ENCODE peak calls at places on chromosomes 11 and 22, in seven cellular contexts. N is lower lobe of right lung, R is GM23248, M is HCT116, B is ovary, Q is tibial artery, W is adipocyte. E is an unnamed sample.

GRCh38 chr22:46069518-46070214 is 80.7 kb upstream of the PPARA start:
- DNase-seq in W (peak; percentile 57), B (peak; percentile 91), Q (peak; percentile 96), N (peak; percentile 89), M (peak; percentile 91), R (peak; percentile 92), E (peak; percentile 90)

GRCh38 chr22:46110215-46110614 is 40.1 kb upstream of the PPARA start:
- DNase-seq in R (peak; percentile 82), B (no peak), N (no peak), M (no peak), W (no peak), Q (peak; percentile 84), E (peak; percentile 70)

GRCh38 chr11:75986966-75987365 is 172.0 kb downstream of the UVRAG start:
- DNase-seq in B (no peak), W (no peak), R (no peak), Q (no peak), N (no peak), M (no peak), E (no peak)

GRCh38 chr11:109303342-109303741 is 118.6 kb upstream of the C11orf87 start:
- DNase-seq in W (no peak), N (no peak), B (no peak), Q (no peak), R (no peak), M (no peak), E (no peak)

GRCh38 chr11:73034777-73035176 is 107.3 kb downstream of the FCHSD2 start:
- DNase-seq in W (no peak), M (no peak), R (no peak), N (no peak), Q (no peak), B (no peak), E (no peak)

GRCh38 chr11:11588243-11588642 is 33.6 kb downstream of the GALNT18 start:
- DNase-seq in W (no peak), Q (no peak), M (no peak), R (no peak), N (no peak), B (no peak), E (no peak)

GRCh38 chr22:36104988-36105387 is 55.6 kb downstream of the APOL3 start:
- DNase-seq in W (no peak), N (peak; percentile 1), B (no peak), Q (no peak), M (no peak), R (peak; percentile 37), E (peak; percentile 3)

GRCh38 chr11:68380786-68381622 is 68.6 kb downstream of the LRP5 start:
- DNase-seq in B (no peak), W (peak; percentile 39), Q (peak; percentile 82), M (no peak), N (no peak), R (no peak), E (no peak)

GRCh38 chr11:60098508-60098907 is 10.0 kb downstream of the MS4A2 start:
- DNase-seq in N (no peak), Q (no peak), R (no peak), B (no peak), M (no peak), W (no peak), E (no peak)

GRCh38 chr11:126701555-126701897 is 299.0 kb downstream of the KIRREL3 start:
- DNase-seq in M (no peak), W (no peak), B (no peak), Q (no peak), R (no peak), N (no peak), E (no peak)

GRCh38 chr22:30292069-30292970 is 3.0 kb upstream of the CASTOR1 start:
- DNase-seq in W (no peak), Q (no peak), R (no peak), M (no peak), B (no peak), N (no peak), E (no peak)
- H3K4me1 ChIP-seq in W (peaks cover 34% of the 10 kb centered on the region), Q (peaks cover 60% of the 10 kb centered on the region), R (peaks cover 20% of the 10 kb centered on the region), M (peaks cover 33% of the 10 kb centered on the region), B (peaks cover 15% of the 10 kb centered on the region), N (peaks cover 50% of the 10 kb centered on the region), E (no peaks in the 10 kb centered on the region)

GRCh38 chr11:64744544-64745218 is 739 bp upstream of the RASGRP2 start:
- DNase-seq in R (no peak), Q (no peak), M (no peak), B (no peak), W (peak; percentile 26), N (no peak), E (peak; percentile 85)

GRCh38 chr11:64743591-64744543 is at the start of gene RASGRP2:
- DNase-seq in B (peak; percentile 50), M (no peak), W (peak; percentile 54), N (peak; percentile 90), Q (peak; percentile 89), R (peak; percentile 51), E (peak; percentile 90)

GRCh38 chr11:64745219-64745522 is 1.2 kb upstream of the RASGRP2 start:
- DNase-seq in Q (peak; percentile 88), W (peak; percentile 27), R (no peak), M (no peak), B (no peak), N (peak; percentile 93), E (peak; percentile 91)

GRCh38 chr11:64746486-64746885 is 2.5 kb upstream of the RASGRP2 start:
- DNase-seq in B (no peak), Q (no peak), W (no peak), M (no peak), R (no peak), N (no peak), E (no peak)

DNA sequence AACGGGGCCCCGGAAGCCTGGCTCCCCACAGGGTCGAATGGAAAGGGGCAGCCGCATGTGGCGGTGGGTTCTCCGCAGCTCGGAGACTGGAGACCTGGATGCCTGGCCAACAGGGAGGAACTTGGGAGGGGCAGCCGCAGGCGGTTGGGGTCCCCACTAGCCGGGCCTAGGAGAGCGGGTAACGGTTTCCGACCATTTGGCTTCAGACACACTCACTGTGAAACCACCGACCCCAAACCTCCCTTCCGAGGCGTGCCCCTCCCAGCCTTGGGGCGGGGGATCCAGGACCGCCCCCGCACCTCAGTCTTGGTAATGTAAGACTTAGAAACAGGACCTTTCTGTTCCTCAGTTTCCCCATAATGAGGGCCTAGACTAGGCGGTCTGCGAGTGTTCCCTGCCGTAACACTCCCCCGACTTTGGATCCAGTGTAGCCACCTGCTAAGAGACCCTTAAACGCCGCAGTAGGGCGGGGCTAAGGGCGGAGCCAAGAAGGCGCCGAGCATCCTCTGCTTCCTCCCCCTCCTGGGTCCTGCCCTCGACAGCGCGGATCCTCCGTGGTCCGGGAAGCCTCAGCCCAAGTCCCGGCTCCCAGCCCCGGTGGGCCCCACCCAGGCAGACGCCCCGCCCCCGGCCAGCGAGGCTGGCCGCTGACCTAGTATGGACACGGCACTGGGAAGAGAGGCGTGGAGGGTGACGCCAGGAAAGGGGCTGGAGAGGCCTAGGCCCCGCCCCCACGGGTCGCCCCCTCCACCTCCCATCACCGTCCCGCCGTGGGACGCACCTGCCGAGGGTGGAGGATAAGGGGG is 1.8 kb upstream of the RASGRP2 start:
- DNase-seq in Q (peak; percentile 98), W (peak; percentile 47), R (peak; percentile 59), B (peak; percentile 55), N (peak; percentile 90), M (no peak), E (peak; percentile 98)
- H3K27me3 ChIP-seq in Q (no peaks in the 10 kb centered on the region), W (peaks cover 26% of the 10 kb centered on the region), R (peaks cover 32% of the 10 kb centered on the region), B (no peaks in the 10 kb centered on the region), N (peaks cover 14% of the 10 kb centered on the region), M (no peaks in the 10 kb centered on the region), E (no peaks in the 10 kb centered on the region)

GRCh38 chr11:32435511-32435946 is at the start of gene WT1:
- DNase-seq in N (no peak), B (peak; percentile 89), R (no peak), M (no peak), W (no peak), Q (no peak), E (no peak)
- H3K9me3 ChIP-seq in N (no peaks in the 10 kb centered on the region), B (no peaks in the 10 kb centered on the region), R (no peaks in the 10 kb centered on the region), M (no peaks in the 10 kb centered on the region), W (peaks cover 11% of the 10 kb centered on the region), Q (no peaks in the 10 kb centered on the region), E (no peaks in the 10 kb centered on the region)

GRCh38 chr11:117950320-117950719 is 21.1 kb upstream of the TMPRSS13 start:
- DNase-seq in M (no peak), Q (no peak), R (peak; percentile 11), W (peak; percentile 3), N (no peak), B (no peak), E (no peak)

GRCh38 chr11:117946842-117947526 is 17.8 kb upstream of the TMPRSS13 start:
- DNase-seq in Q (peak; percentile 88), B (peak; percentile 87), R (peak; percentile 93), M (peak; percentile 85), N (peak; percentile 89), W (peak; percentile 92), E (peak; percentile 95)

GRCh38 chr11:117946196-117946841 is 17.1 kb upstream of the TMPRSS13 start:
- DNase-seq in W (no peak), N (no peak), M (no peak), Q (no peak), B (no peak), R (no peak), E (no peak)

GRCh38 chr11:117950999-117951961 is 22.1 kb upstream of the TMPRSS13 start:
- DNase-seq in B (no peak), W (no peak), M (no peak), Q (no peak), R (no peak), N (no peak), E (no peak)

GRCh38 chr11:117949062-117949461 is 19.9 kb upstream of the TMPRSS13 start:
- DNase-seq in N (no peak), Q (no peak), M (no peak), B (no peak), R (no peak), W (no peak), E (no peak)
- H3K4me1 ChIP-seq in N (peaks cover 63% of the 10 kb centered on the region), Q (no peaks in the 10 kb centered on the region), M (peaks cover 3% of the 10 kb centered on the region), B (peaks cover 2% of the 10 kb centered on the region), R (no peaks in the 10 kb centered on the region), W (peaks cover 8% of the 10 kb centered on the region), E (no peaks in the 10 kb centered on the region)

GRCh38 chr11:14213006-14213405 is 146.0 kb downstream of the RRAS2 start:
- DNase-seq in R (no peak), M (no peak), B (no peak), Q (no peak), N (no peak), W (no peak), E (no peak)

GRCh38 chr11:14223636-14224035 is 135.3 kb downstream of the RRAS2 start:
- DNase-seq in N (no peak), W (no peak), B (no peak), R (no peak), M (no peak), Q (no peak), E (no peak)

GRCh38 chr11:14218728-14219127 is 140.3 kb downstream of the RRAS2 start:
- DNase-seq in M (no peak), Q (no peak), B (no peak), R (no peak), W (no peak), N (no peak), E (no peak)
- H3K27me3 ChIP-seq in M (peaks cover 25% of the 10 kb centered on the region), Q (no peaks in the 10 kb centered on the region), B (no peaks in the 10 kb centered on the region), R (peaks cover 5% of the 10 kb centered on the region), W (no peaks in the 10 kb centered on the region), N (no peaks in the 10 kb centered on the region), E (no peaks in the 10 kb centered on the region)

DNA sequence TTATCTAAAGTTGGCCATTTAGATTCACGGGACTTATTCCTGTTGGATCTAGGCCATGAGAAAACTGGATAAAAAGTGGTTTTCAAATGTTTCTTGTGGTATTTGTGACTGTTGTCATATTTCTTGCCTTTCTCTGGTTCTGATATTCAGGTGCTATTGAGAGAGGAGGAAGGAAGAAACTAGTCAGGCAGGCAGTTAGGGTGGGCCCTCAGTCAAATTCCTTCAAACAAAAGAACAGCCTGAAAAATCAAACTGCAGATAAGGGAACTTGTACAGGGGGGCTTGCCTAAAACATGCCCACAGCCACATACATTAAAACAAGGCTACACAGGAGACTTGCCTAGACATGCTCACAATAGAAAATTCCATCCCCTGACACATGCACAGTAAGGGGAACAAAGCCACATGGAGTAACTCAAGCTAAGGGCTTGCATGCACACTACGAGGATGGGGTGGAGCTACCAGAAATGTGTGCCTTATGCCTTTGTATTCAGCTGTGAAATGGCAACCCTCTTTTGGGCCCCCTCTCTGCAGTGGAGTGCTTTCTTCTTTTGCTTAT is 18.2 kb downstream of the NCR3LG1 start:
- DNase-seq in Q (no peak), M (no peak), R (no peak), W (no peak), N (no peak), B (no peak), E (no peak)
- H3K9me3 ChIP-seq in Q (no peaks in the 10 kb centered on the region), M (peaks cover 23% of the 10 kb centered on the region), R (no peaks in the 10 kb centered on the region), W (peaks cover 55% of the 10 kb centered on the region), N (peaks cover 53% of the 10 kb centered on the region), B (peaks cover 3% of the 10 kb centered on the region), E (peaks cover 32% of the 10 kb centered on the region)